ENCODE peak calls at places on chromosomes 12 and 14, in nine cellular contexts. One of them, this sample, is unnamed.

GRCh38 chr14:103008768-103009342 is 48.5 kb downstream of the CDC42BPB start:
- DNase-seq in stomach: peak; percentile 55
- DNase-seq in kidney tubule cell: peak; percentile 71
- DNase-seq in RPMI7951: no peak
- DNase-seq in stimulated activated CD8-positive, alpha-beta memory T cell treated with anti-CD3 and anti-CD28 coated beads, Interleukin-12 subunit alpha, Interleukin-12 subunit beta, amount 100 ng/mL, for 4 hours: no peak
- DNase-seq in posterior cingulate gyrus: no peak
- DNase-seq in dermis blood vessel endothelial cell: peak; percentile 80
- DNase-seq in lung: no peak
- DNase-seq in GM23338: no peak
- DNase-seq in this sample: no peak

GRCh38 chr12:7859552-7859951 is 13.2 kb downstream of the SLC2A14 start:
- DNase-seq in stomach: no peak
- DNase-seq in kidney tubule cell: peak; percentile 22
- DNase-seq in RPMI7951: peak; percentile 13
- DNase-seq in stimulated activated CD8-positive, alpha-beta memory T cell treated with anti-CD3 and anti-CD28 coated beads, Interleukin-12 subunit alpha, Interleukin-12 subunit beta, amount 100 ng/mL, for 4 hours: no peak
- DNase-seq in posterior cingulate gyrus: no peak
- DNase-seq in dermis blood vessel endothelial cell: no peak
- DNase-seq in lung: no peak
- DNase-seq in GM23338: no peak
- DNase-seq in this sample: no peak

GRCh38 chr12:120286768-120287490 is 4.8 kb downstream of the RNU4-2 start:
- DNase-seq in stomach: no peak
- DNase-seq in kidney tubule cell: peak; percentile 65
- DNase-seq in RPMI7951: no peak
- DNase-seq in stimulated activated CD8-positive, alpha-beta memory T cell treated with anti-CD3 and anti-CD28 coated beads, Interleukin-12 subunit alpha, Interleukin-12 subunit beta, amount 100 ng/mL, for 4 hours: no peak
- DNase-seq in posterior cingulate gyrus: no peak
- DNase-seq in dermis blood vessel endothelial cell: no peak
- DNase-seq in lung: no peak
- DNase-seq in GM23338: peak; percentile 27
- DNase-seq in this sample: no peak

GRCh38 chr12:122491991-122492390 is 8.7 kb downstream of the ZCCHC8 start:
- DNase-seq in stomach: no peak
- DNase-seq in kidney tubule cell: no peak
- DNase-seq in RPMI7951: no peak
- DNase-seq in stimulated activated CD8-positive, alpha-beta memory T cell treated with anti-CD3 and anti-CD28 coated beads, Interleukin-12 subunit alpha, Interleukin-12 subunit beta, amount 100 ng/mL, for 4 hours: no peak
- DNase-seq in posterior cingulate gyrus: no peak
- DNase-seq in dermis blood vessel endothelial cell: no peak
- DNase-seq in lung: no peak
- DNase-seq in GM23338: no peak
- DNase-seq in this sample: no peak

GRCh38 chr12:59365133-59365532 is 230.7 kb upstream of the SLC16A7 start:
- DNase-seq in stomach: no peak
- DNase-seq in kidney tubule cell: no peak
- DNase-seq in RPMI7951: no peak
- DNase-seq in stimulated activated CD8-positive, alpha-beta memory T cell treated with anti-CD3 and anti-CD28 coated beads, Interleukin-12 subunit alpha, Interleukin-12 subunit beta, amount 100 ng/mL, for 4 hours: no peak
- DNase-seq in posterior cingulate gyrus: no peak
- DNase-seq in dermis blood vessel endothelial cell: no peak
- DNase-seq in lung: no peak
- DNase-seq in GM23338: no peak
- DNase-seq in this sample: no peak

GRCh38 chr12:84973026-84973425 is 60.4 kb upstream of the SLC6A15 start:
- DNase-seq in stomach: no peak
- DNase-seq in kidney tubule cell: no peak
- DNase-seq in RPMI7951: no peak
- DNase-seq in stimulated activated CD8-positive, alpha-beta memory T cell treated with anti-CD3 and anti-CD28 coated beads, Interleukin-12 subunit alpha, Interleukin-12 subunit beta, amount 100 ng/mL, for 4 hours: no peak
- DNase-seq in posterior cingulate gyrus: no peak
- DNase-seq in dermis blood vessel endothelial cell: no peak
- DNase-seq in lung: no peak
- DNase-seq in GM23338: no peak
- DNase-seq in this sample: no peak

GRCh38 chr12:49567302-49567610 is 686 bp downstream of the MCRS1 start:
- DNase-seq in stomach: no peak
- DNase-seq in kidney tubule cell: no peak
- DNase-seq in RPMI7951: no peak
- DNase-seq in stimulated activated CD8-positive, alpha-beta memory T cell treated with anti-CD3 and anti-CD28 coated beads, Interleukin-12 subunit alpha, Interleukin-12 subunit beta, amount 100 ng/mL, for 4 hours: no peak
- DNase-seq in posterior cingulate gyrus: no peak
- DNase-seq in dermis blood vessel endothelial cell: no peak
- DNase-seq in lung: no peak
- DNase-seq in GM23338: no peak
- DNase-seq in this sample: no peak

GRCh38 chr12:50187084-50187900 is 20.1 kb upstream of the CERS5 start:
- DNase-seq in stomach: no peak
- DNase-seq in kidney tubule cell: no peak
- DNase-seq in RPMI7951: peak; percentile 66
- DNase-seq in stimulated activated CD8-positive, alpha-beta memory T cell treated with anti-CD3 and anti-CD28 coated beads, Interleukin-12 subunit alpha, Interleukin-12 subunit beta, amount 100 ng/mL, for 4 hours: no peak
- DNase-seq in posterior cingulate gyrus: no peak
- DNase-seq in dermis blood vessel endothelial cell: no peak
- DNase-seq in lung: no peak
- DNase-seq in GM23338: no peak
- DNase-seq in this sample: no peak

GRCh38 chr12:10031771-10032175 is 1.3 kb downstream of the CLEC9A start:
- DNase-seq in stomach: no peak
- DNase-seq in kidney tubule cell: peak; percentile 39
- DNase-seq in RPMI7951: peak; percentile 81
- DNase-seq in stimulated activated CD8-positive, alpha-beta memory T cell treated with anti-CD3 and anti-CD28 coated beads, Interleukin-12 subunit alpha, Interleukin-12 subunit beta, amount 100 ng/mL, for 4 hours: no peak
- DNase-seq in posterior cingulate gyrus: no peak
- DNase-seq in dermis blood vessel endothelial cell: peak; percentile 98
- DNase-seq in lung: no peak
- DNase-seq in GM23338: peak; percentile 67
- DNase-seq in this sample: no peak

GRCh38 chr12:123076604-123077297 is 74.1 kb downstream of the PITPNM2 start:
- DNase-seq in stomach: no peak
- DNase-seq in kidney tubule cell: peak; percentile 24
- DNase-seq in RPMI7951: no peak
- DNase-seq in stimulated activated CD8-positive, alpha-beta memory T cell treated with anti-CD3 and anti-CD28 coated beads, Interleukin-12 subunit alpha, Interleukin-12 subunit beta, amount 100 ng/mL, for 4 hours: peak; percentile 19
- DNase-seq in posterior cingulate gyrus: no peak
- DNase-seq in dermis blood vessel endothelial cell: peak; percentile 54
- DNase-seq in lung: no peak
- DNase-seq in GM23338: no peak
- DNase-seq in this sample: no peak

GRCh38 chr14:70515796-70516195 is 19.0 kb downstream of the ADAM20 start:
- DNase-seq in stomach: no peak
- DNase-seq in kidney tubule cell: no peak
- DNase-seq in RPMI7951: peak; percentile 52
- DNase-seq in stimulated activated CD8-positive, alpha-beta memory T cell treated with anti-CD3 and anti-CD28 coated beads, Interleukin-12 subunit alpha, Interleukin-12 subunit beta, amount 100 ng/mL, for 4 hours: no peak
- DNase-seq in posterior cingulate gyrus: no peak
- DNase-seq in dermis blood vessel endothelial cell: no peak
- DNase-seq in lung: no peak
- DNase-seq in GM23338: no peak
- DNase-seq in this sample: no peak

GRCh38 chr12:28771961-28772360 is 377.1 kb upstream of the FAR2 start:
- DNase-seq in stomach: no peak
- DNase-seq in kidney tubule cell: no peak
- DNase-seq in RPMI7951: no peak
- DNase-seq in stimulated activated CD8-positive, alpha-beta memory T cell treated with anti-CD3 and anti-CD28 coated beads, Interleukin-12 subunit alpha, Interleukin-12 subunit beta, amount 100 ng/mL, for 4 hours: no peak
- DNase-seq in posterior cingulate gyrus: no peak
- DNase-seq in dermis blood vessel endothelial cell: no peak
- DNase-seq in lung: no peak
- DNase-seq in GM23338: no peak
- DNase-seq in this sample: no peak

GRCh38 chr12:19575307-19576243 is 136.3 kb downstream of the AEBP2 start:
- DNase-seq in stomach: peak; percentile 39
- DNase-seq in kidney tubule cell: peak; percentile 73
- DNase-seq in RPMI7951: peak; percentile 84
- DNase-seq in stimulated activated CD8-positive, alpha-beta memory T cell treated with anti-CD3 and anti-CD28 coated beads, Interleukin-12 subunit alpha, Interleukin-12 subunit beta, amount 100 ng/mL, for 4 hours: no peak
- DNase-seq in posterior cingulate gyrus: no peak
- DNase-seq in dermis blood vessel endothelial cell: peak; percentile 100
- DNase-seq in lung: peak; percentile 48
- DNase-seq in GM23338: no peak
- DNase-seq in this sample: no peak

GRCh38 chr12:120065472-120065871 is 51.1 kb downstream of the RAB35 start:
- DNase-seq in stomach: no peak
- DNase-seq in kidney tubule cell: no peak
- DNase-seq in RPMI7951: no peak
- DNase-seq in stimulated activated CD8-positive, alpha-beta memory T cell treated with anti-CD3 and anti-CD28 coated beads, Interleukin-12 subunit alpha, Interleukin-12 subunit beta, amount 100 ng/mL, for 4 hours: no peak
- DNase-seq in posterior cingulate gyrus: no peak
- DNase-seq in dermis blood vessel endothelial cell: no peak
- DNase-seq in lung: no peak
- DNase-seq in GM23338: no peak
- DNase-seq in this sample: no peak

GRCh38 chr12:122880668-122881067 is 15.3 kb downstream of the VPS37B start:
- DNase-seq in stomach: no peak
- DNase-seq in kidney tubule cell: no peak
- DNase-seq in RPMI7951: peak; percentile 46
- DNase-seq in stimulated activated CD8-positive, alpha-beta memory T cell treated with anti-CD3 and anti-CD28 coated beads, Interleukin-12 subunit alpha, Interleukin-12 subunit beta, amount 100 ng/mL, for 4 hours: no peak
- DNase-seq in posterior cingulate gyrus: peak; percentile 93
- DNase-seq in dermis blood vessel endothelial cell: peak; percentile 63
- DNase-seq in lung: no peak
- DNase-seq in GM23338: peak; percentile 73
- DNase-seq in this sample: no peak

GRCh38 chr12:6363330-6364036 is 11.9 kb downstream of the SCNN1A start:
- DNase-seq in stomach: peak; percentile 84
- DNase-seq in kidney tubule cell: peak; percentile 66
- DNase-seq in RPMI7951: peak; percentile 61
- DNase-seq in stimulated activated CD8-positive, alpha-beta memory T cell treated with anti-CD3 and anti-CD28 coated beads, Interleukin-12 subunit alpha, Interleukin-12 subunit beta, amount 100 ng/mL, for 4 hours: peak; percentile 63
- DNase-seq in posterior cingulate gyrus: no peak
- DNase-seq in dermis blood vessel endothelial cell: peak; percentile 73
- DNase-seq in lung: no peak
- DNase-seq in GM23338: peak; percentile 77
- DNase-seq in this sample: no peak

GRCh38 chr12:12661086-12661485 is 34.9 kb downstream of the GPR19 start:
- DNase-seq in stomach: no peak
- DNase-seq in kidney tubule cell: no peak
- DNase-seq in RPMI7951: peak; percentile 62
- DNase-seq in stimulated activated CD8-positive, alpha-beta memory T cell treated with anti-CD3 and anti-CD28 coated beads, Interleukin-12 subunit alpha, Interleukin-12 subunit beta, amount 100 ng/mL, for 4 hours: no peak
- DNase-seq in posterior cingulate gyrus: no peak
- DNase-seq in dermis blood vessel endothelial cell: no peak
- DNase-seq in lung: no peak
- DNase-seq in GM23338: no peak
- DNase-seq in this sample: no peak

GRCh38 chr14:73977896-73978295 is 27.8 kb downstream of the COQ6 start:
- DNase-seq in stomach: no peak
- DNase-seq in kidney tubule cell: peak; percentile 11
- DNase-seq in RPMI7951: no peak
- DNase-seq in stimulated activated CD8-positive, alpha-beta memory T cell treated with anti-CD3 and anti-CD28 coated beads, Interleukin-12 subunit alpha, Interleukin-12 subunit beta, amount 100 ng/mL, for 4 hours: no peak
- DNase-seq in posterior cingulate gyrus: no peak
- DNase-seq in dermis blood vessel endothelial cell: no peak
- DNase-seq in lung: no peak
- DNase-seq in GM23338: no peak
- DNase-seq in this sample: no peak

GRCh38 chr14:87686736-87687135 is 306.2 kb downstream of the GALC start:
- DNase-seq in stomach: no peak
- DNase-seq in kidney tubule cell: no peak
- DNase-seq in RPMI7951: no peak
- DNase-seq in stimulated activated CD8-positive, alpha-beta memory T cell treated with anti-CD3 and anti-CD28 coated beads, Interleukin-12 subunit alpha, Interleukin-12 subunit beta, amount 100 ng/mL, for 4 hours: no peak
- DNase-seq in posterior cingulate gyrus: no peak
- DNase-seq in dermis blood vessel endothelial cell: no peak
- DNase-seq in lung: no peak
- DNase-seq in GM23338: no peak
- DNase-seq in this sample: no peak

GRCh38 chr12:77161944-77162343 is 96.6 kb upstream of the E2F7 start:
- DNase-seq in stomach: no peak
- DNase-seq in kidney tubule cell: no peak
- DNase-seq in RPMI7951: no peak
- DNase-seq in stimulated activated CD8-positive, alpha-beta memory T cell treated with anti-CD3 and anti-CD28 coated beads, Interleukin-12 subunit alpha, Interleukin-12 subunit beta, amount 100 ng/mL, for 4 hours: no peak
- DNase-seq in posterior cingulate gyrus: no peak
- DNase-seq in dermis blood vessel endothelial cell: no peak
- DNase-seq in lung: no peak
- DNase-seq in GM23338: peak; percentile 37
- DNase-seq in this sample: no peak

GRCh38 chr14:74491952-74492351 is 1.2 kb downstream of the NPC2 start:
- DNase-seq in stomach: no peak
- DNase-seq in kidney tubule cell: peak; percentile 70
- DNase-seq in RPMI7951: peak; percentile 67
- DNase-seq in stimulated activated CD8-positive, alpha-beta memory T cell treated with anti-CD3 and anti-CD28 coated beads, Interleukin-12 subunit alpha, Interleukin-12 subunit beta, amount 100 ng/mL, for 4 hours: no peak
- DNase-seq in posterior cingulate gyrus: no peak
- DNase-seq in dermis blood vessel endothelial cell: peak; percentile 56
- DNase-seq in lung: no peak
- DNase-seq in GM23338: peak; percentile 57
- DNase-seq in this sample: no peak

GRCh38 chr12:117889098-117889497 is 79.7 kb downstream of the KSR2 start:
- DNase-seq in stomach: no peak
- DNase-seq in kidney tubule cell: no peak
- DNase-seq in RPMI7951: no peak
- DNase-seq in stimulated activated CD8-positive, alpha-beta memory T cell treated with anti-CD3 and anti-CD28 coated beads, Interleukin-12 subunit alpha, Interleukin-12 subunit beta, amount 100 ng/mL, for 4 hours: no peak
- DNase-seq in posterior cingulate gyrus: no peak
- DNase-seq in dermis blood vessel endothelial cell: no peak
- DNase-seq in lung: no peak
- DNase-seq in GM23338: no peak
- DNase-seq in this sample: no peak

GRCh38 chr14:103057028-103057371 is 349 bp downstream of the CDC42BPB start:
- DNase-seq in stomach: no peak
- DNase-seq in kidney tubule cell: no peak
- DNase-seq in RPMI7951: peak; percentile 20
- DNase-seq in stimulated activated CD8-positive, alpha-beta memory T cell treated with anti-CD3 and anti-CD28 coated beads, Interleukin-12 subunit alpha, Interleukin-12 subunit beta, amount 100 ng/mL, for 4 hours: no peak
- DNase-seq in posterior cingulate gyrus: no peak
- DNase-seq in dermis blood vessel endothelial cell: peak; percentile 48
- DNase-seq in lung: no peak
- DNase-seq in GM23338: no peak
- DNase-seq in this sample: no peak

GRCh38 chr12:107359382-107359781 is 266.0 kb upstream of the CRY1 start:
- DNase-seq in stomach: no peak
- DNase-seq in kidney tubule cell: peak; percentile 92
- DNase-seq in RPMI7951: peak; percentile 88
- DNase-seq in stimulated activated CD8-positive, alpha-beta memory T cell treated with anti-CD3 and anti-CD28 coated beads, Interleukin-12 subunit alpha, Interleukin-12 subunit beta, amount 100 ng/mL, for 4 hours: no peak
- DNase-seq in posterior cingulate gyrus: no peak
- DNase-seq in dermis blood vessel endothelial cell: no peak
- DNase-seq in lung: no peak
- DNase-seq in GM23338: no peak
- DNase-seq in this sample: no peak

GRCh38 chr12:57890191-57891120 is 43.9 kb upstream of the CTDSP2 start:
- DNase-seq in stomach: no peak
- DNase-seq in kidney tubule cell: peak; percentile 73
- DNase-seq in RPMI7951: no peak
- DNase-seq in stimulated activated CD8-positive, alpha-beta memory T cell treated with anti-CD3 and anti-CD28 coated beads, Interleukin-12 subunit alpha, Interleukin-12 subunit beta, amount 100 ng/mL, for 4 hours: no peak
- DNase-seq in posterior cingulate gyrus: no peak
- DNase-seq in dermis blood vessel endothelial cell: no peak
- DNase-seq in lung: no peak
- DNase-seq in GM23338: no peak
- DNase-seq in this sample: no peak

This sample was measured in esophagus squamous epithelium.